ENCODE peak calls at places on chromosomes 4 and X, in eight cellular contexts. A is activated CD4-positive, alpha-beta T cell treated with anti-CD3 and anti-CD28 coated beads, Interleukin-2, amount 50 U/mL, for 24 hours; H is heart left ventricle; L is bronchial epithelial cell; K is stimulated activated CD8-positive, alpha-beta memory T cell treated with anti-CD3 and anti-CD28 coated beads, Interleukin-15, amount 100 ng/mL, for 24 hours; W is activated T-helper 9 cell treated with anti-CD3 and anti-CD28 coated beads, Interleukin-2, amount 50 U/mL, for 16 hours; U is NCI-H1048; Q is WTC11. D is an unnamed sample.

GRCh38 chrX:106898462-106898861 is 4.7 kb downstream of the RIPPLY1 start:
- DNase-seq in A (no peak), H (no peak), L (peak), K (no peak), W (no peak), U (no peak), Q (no peak), D (no peak)

GRCh38 chr4:142452132-142452855 is 393.8 kb downstream of the INPP4B start:
- DNase-seq in A (no peak), H (no peak), L (peak), K (no peak), W (no peak), U (no peak), Q (no peak), D (no peak)

GRCh38 chrX:109818921-109819320 is 85.9 kb upstream of the ACSL4 start:
- DNase-seq in A (no peak), H (no peak), L (no peak), K (no peak), W (no peak), U (no peak), Q (no peak), D (no peak)

GRCh38 chrX:14029425-14030247 is at the start of gene GEMIN8:
- DNase-seq in A (peak), H (peak), L (peak), K (peak), W (peak), U (peak), Q (peak), D (peak)

GRCh38 chrX:5644786-5645185 is 583.9 kb downstream of the NLGN4X start:
- DNase-seq in A (no peak), H (no peak), L (no peak), K (no peak), W (no peak), U (no peak), Q (peak), D (no peak)

GRCh38 chrX:153909024-153909979 is 4.8 kb downstream of the AVPR2 start:
- DNase-seq in A (no peak), H (peak), L (no peak), K (no peak), W (no peak), U (no peak), Q (peak), D (no peak)

GRCh38 chr4:138182838-138183426 is 59.2 kb downstream of the SLC7A11 start:
- DNase-seq in A (no peak), H (no peak), L (peak), K (no peak), W (no peak), U (peak), Q (no peak), D (no peak)

GRCh38 chr4:88535090-88535755 is 11.6 kb upstream of the PYURF start:
- DNase-seq in A (no peak), H (no peak), L (peak), K (no peak), W (no peak), U (no peak), Q (no peak), D (no peak)

GRCh38 chr4:6278801-6279197 is 9.1 kb downstream of the WFS1 start:
- DNase-seq in A (no peak), H (peak), L (no peak), K (no peak), W (no peak), U (no peak), Q (no peak), D (no peak)

GRCh38 chr4:185203380-185204237 is at the start of gene CFAP97:
- DNase-seq in A (peak), H (peak), L (peak), K (peak), W (peak), U (peak), Q (peak), D (peak)

GRCh38 chr4:135122457-135122856 is 920.9 kb upstream of the PABPC4L start:
- DNase-seq in A (no peak), H (no peak), L (no peak), K (no peak), W (no peak), U (no peak), Q (no peak), D (no peak)

GRCh38 chrX:134694935-134695334 is 36.7 kb upstream of the PLAC1 start:
- DNase-seq in A (no peak), H (no peak), L (no peak), K (no peak), W (no peak), U (no peak), Q (no peak), D (no peak)

GRCh38 chrX:153974003-153974725 is 1.6 kb downstream of the TMEM187 start:
- DNase-seq in A (no peak), H (no peak), L (no peak), K (no peak), W (no peak), U (no peak), Q (no peak), D (no peak)

GRCh38 chrX:8692886-8693285 is 39.1 kb downstream of the ANOS1 start:
- DNase-seq in A (no peak), H (no peak), L (peak), K (no peak), W (no peak), U (no peak), Q (no peak), D (no peak)

GRCh38 chrX:27254663-27255062 is 208.5 kb downstream of the PPP4R3C start:
- DNase-seq in A (no peak), H (no peak), L (no peak), K (no peak), W (no peak), U (no peak), Q (no peak), D (no peak)

GRCh38 chr4:39286263-39286662 is 79.9 kb downstream of the RFC1 start:
- DNase-seq in A (no peak), H (no peak), L (no peak), K (no peak), W (no peak), U (no peak), Q (no peak), D (no peak)

GRCh38 chr4:84937381-84937977 is 29.0 kb downstream of the WDFY3 start:
- DNase-seq in A (no peak), H (no peak), L (no peak), K (no peak), W (no peak), U (no peak), Q (no peak), D (no peak)

GRCh38 chrX:76148753-76149152 is 24.1 kb upstream of the PBDC1 start:
- DNase-seq in A (no peak), H (peak), L (peak), K (no peak), W (peak), U (no peak), Q (peak), D (peak)

GRCh38 chr4:5137927-5138326 is 86.6 kb downstream of the STK32B start:
- DNase-seq in A (no peak), H (no peak), L (no peak), K (no peak), W (no peak), U (no peak), Q (no peak), D (no peak)

GRCh38 chr4:144687466-144687865 is 41.5 kb downstream of the HHIP start:
- DNase-seq in A (no peak), H (no peak), L (no peak), K (no peak), W (no peak), U (no peak), Q (no peak), D (no peak)

GRCh38 chrX:1452497-1453389 is at the start of gene ASMTL:
- DNase-seq in A (peak), H (peak), L (peak), K (peak), W (peak), U (no peak), Q (peak), D (peak)

GRCh38 chr4:80685219-80685618 is 345.3 kb upstream of the BMP3 start:
- DNase-seq in A (no peak), H (no peak), L (no peak), K (no peak), W (no peak), U (no peak), Q (no peak), D (no peak)

GRCh38 chrX:39508300-39508692 is 589.5 kb downstream of the BCOR start:
- DNase-seq in A (no peak), H (no peak), L (no peak), K (no peak), W (no peak), U (no peak), Q (no peak), D (peak)

GRCh38 chr4:139514382-139515059 is 41.5 kb downstream of the SETD7 start:
- DNase-seq in A (no peak), H (no peak), L (no peak), K (no peak), W (no peak), U (no peak), Q (no peak), D (no peak)